ENCODE peak calls at places on chromosomes 5 and 9, in ten cellular contexts. U is H9; Z is skeletal muscle cell; S is heart right ventricle; C is stimulated activated CD8-positive, alpha-beta memory T cell treated with anti-CD3 and anti-CD28 coated beads, Interleukin-4, amount 100 ng/mL, for 48 hours; E is OCI-LY7; W is AML-193; T is fibroblast of pulmonary artery; X is stimulated activated CD4-positive, alpha-beta T cell treated with anti-CD3 and anti-CD28 coated beads, Interleukin-15, amount 100 ng/mL, for 1 hour; F is ecto neural progenitor cell. K is an unnamed sample.

GRCh38 chr5:11126844-11127243 is 365.8 kb upstream of the DAP start:
- DNase-seq in X (no peak), W (no peak), C (no peak), T (no peak), S (no peak), Z (no peak), U (no peak), F (no peak), E (no peak), K (no peak)

GRCh38 chr9:114546851-114547250 is 40.7 kb upstream of the ATP6V1G1 start:
- DNase-seq in T (no peak), Z (no peak), E (no peak), C (no peak), W (no peak), S (no peak), F (no peak), U (no peak), X (no peak), K (no peak)

GRCh38 chr9:136734837-136735496 is 7.8 kb downstream of the LCN10 start:
- DNase-seq in W (no peak), Z (no peak), U (no peak), F (no peak), S (no peak), T (no peak), E (no peak), C (no peak), X (no peak), K (no peak)

GRCh38 chr9:99824378-99825157 is 2.9 kb downstream of the NR4A3 start:
- DNase-seq in X (peak), W (no peak), Z (no peak), S (peak), C (peak), U (peak), F (peak), T (peak), E (peak), K (no peak)

GRCh38 chr5:113099822-113100221 is 123.2 kb downstream of the DCP2 start:
- DNase-seq in Z (no peak), W (no peak), U (no peak), F (no peak), E (no peak), S (no peak), X (no peak), T (no peak), C (no peak), K (no peak)

GRCh38 chr5:73370620-73371583 is 77.7 kb downstream of the FOXD1 start:
- DNase-seq in S (no peak), C (no peak), X (no peak), E (no peak), F (no peak), T (peak), W (no peak), U (no peak), Z (peak), K (peak)

GRCh38 chr5:148921350-148921749 is 94.9 kb downstream of the ADRB2 start:
- DNase-seq in S (no peak), X (no peak), T (no peak), C (no peak), F (no peak), E (no peak), W (no peak), Z (no peak), U (no peak), K (no peak)

GRCh38 chr5:156647034-156647451 is 203.1 kb upstream of the PPP1R2B start:
- DNase-seq in T (no peak), W (no peak), S (no peak), Z (no peak), F (no peak), U (no peak), C (no peak), E (no peak), X (no peak), K (no peak)

GRCh38 chr9:13284011-13284410 is 4.5 kb upstream of the MPDZ start:
- DNase-seq in F (no peak), W (no peak), U (no peak), C (no peak), T (no peak), X (no peak), Z (no peak), S (no peak), E (no peak), K (no peak)

GRCh38 chr9:129886226-129887174 is 51.2 kb downstream of the USP20 start:
- DNase-seq in E (no peak), X (peak), S (no peak), W (peak), Z (no peak), U (peak), F (no peak), T (peak), C (peak), K (no peak)

K was measured in AG04450.